ENCODE peak calls at places on chromosomes 4 and X, in four cellular contexts. One of them, this sample, is unnamed.

GRCh38 chr4:121041307-121042090 is 30.8 kb downstream of the NDNF start:
- DNase-seq in progenitor cell of endocrine pancreas: no peak
- DNase-seq in SK-N-SH: no peak
- DNase-seq in stimulated activated CD4-positive, alpha-beta T cell treated with anti-CD3 and anti-CD28 coated beads, Interleukin-15, amount 100 ng/mL, for 1 hour: no peak
- DNase-seq in this sample: no peak

GRCh38 chr4:839675-840443 is 13.9 kb upstream of the CPLX1 start:
- DNase-seq in stimulated activated CD4-positive, alpha-beta T cell treated with anti-CD3 and anti-CD28 coated beads, Interleukin-15, amount 100 ng/mL, for 1 hour: no peak
- DNase-seq in progenitor cell of endocrine pancreas: no peak
- DNase-seq in SK-N-SH: no peak
- DNase-seq in this sample: no peak

GRCh38 chrX:29466441-29466840 is 748.9 kb upstream of the MAGEB2 start:
- DNase-seq in stimulated activated CD4-positive, alpha-beta T cell treated with anti-CD3 and anti-CD28 coated beads, Interleukin-15, amount 100 ng/mL, for 1 hour: no peak
- DNase-seq in progenitor cell of endocrine pancreas: no peak
- DNase-seq in SK-N-SH: no peak
- DNase-seq in this sample: no peak

GRCh38 chr4:182880387-182881356 is 36.5 kb downstream of the DCTD start:
- DNase-seq in SK-N-SH: no peak
- DNase-seq in stimulated activated CD4-positive, alpha-beta T cell treated with anti-CD3 and anti-CD28 coated beads, Interleukin-15, amount 100 ng/mL, for 1 hour: no peak
- DNase-seq in progenitor cell of endocrine pancreas: no peak
- DNase-seq in this sample: no peak

GRCh38 chr4:152187693-152188092 is 348.2 kb downstream of the FBXW7 start:
- DNase-seq in SK-N-SH: no peak
- DNase-seq in stimulated activated CD4-positive, alpha-beta T cell treated with anti-CD3 and anti-CD28 coated beads, Interleukin-15, amount 100 ng/mL, for 1 hour: no peak
- DNase-seq in progenitor cell of endocrine pancreas: no peak
- DNase-seq in this sample: no peak

GRCh38 chr4:33974270-33974669 is 2270.0 kb downstream of the ARAP2 start:
- DNase-seq in stimulated activated CD4-positive, alpha-beta T cell treated with anti-CD3 and anti-CD28 coated beads, Interleukin-15, amount 100 ng/mL, for 1 hour: no peak
- DNase-seq in SK-N-SH: no peak
- DNase-seq in progenitor cell of endocrine pancreas: no peak
- DNase-seq in this sample: no peak

GRCh38 chrX:69024931-69025330 is 140.3 kb downstream of the PJA1 start:
- DNase-seq in progenitor cell of endocrine pancreas: no peak
- DNase-seq in stimulated activated CD4-positive, alpha-beta T cell treated with anti-CD3 and anti-CD28 coated beads, Interleukin-15, amount 100 ng/mL, for 1 hour: no peak
- DNase-seq in SK-N-SH: peak; percentile 41
- DNase-seq in this sample: no peak

GRCh38 chr4:88591787-88592599 is at the start of gene HERC3:
- DNase-seq in progenitor cell of endocrine pancreas: peak; percentile 86
- DNase-seq in SK-N-SH: peak; percentile 97
- DNase-seq in stimulated activated CD4-positive, alpha-beta T cell treated with anti-CD3 and anti-CD28 coated beads, Interleukin-15, amount 100 ng/mL, for 1 hour: peak; percentile 75
- DNase-seq in this sample: peak; percentile 89

GRCh38 chr4:87058272-87059073 is 123.7 kb downstream of the AFF1 start:
- DNase-seq in SK-N-SH: no peak
- DNase-seq in stimulated activated CD4-positive, alpha-beta T cell treated with anti-CD3 and anti-CD28 coated beads, Interleukin-15, amount 100 ng/mL, for 1 hour: no peak
- DNase-seq in progenitor cell of endocrine pancreas: no peak
- DNase-seq in this sample: no peak

GRCh38 chr4:2793578-2793919 is 664 bp downstream of the SH3BP2 start:
- DNase-seq in SK-N-SH: peak; percentile 37
- DNase-seq in progenitor cell of endocrine pancreas: no peak
- DNase-seq in stimulated activated CD4-positive, alpha-beta T cell treated with anti-CD3 and anti-CD28 coated beads, Interleukin-15, amount 100 ng/mL, for 1 hour: no peak
- DNase-seq in this sample: peak; percentile 24

GRCh38 chr4:10079256-10079655 is 37.3 kb downstream of the WDR1 start:
- DNase-seq in progenitor cell of endocrine pancreas: no peak
- DNase-seq in SK-N-SH: no peak
- DNase-seq in stimulated activated CD4-positive, alpha-beta T cell treated with anti-CD3 and anti-CD28 coated beads, Interleukin-15, amount 100 ng/mL, for 1 hour: no peak
- DNase-seq in this sample: no peak

GRCh38 chr4:19030536-19030935 is 1009.0 kb upstream of the LCORL start:
- DNase-seq in stimulated activated CD4-positive, alpha-beta T cell treated with anti-CD3 and anti-CD28 coated beads, Interleukin-15, amount 100 ng/mL, for 1 hour: no peak
- DNase-seq in progenitor cell of endocrine pancreas: no peak
- DNase-seq in SK-N-SH: no peak
- DNase-seq in this sample: no peak

This sample was measured in SJSA1.